ENCODE peak calls at places on chromosomes 1 and 21, in nine cellular contexts. N is neural progenitor cell; S is mammary epithelial cell; P is adrenal gland; Q is CD8-positive, alpha-beta memory T cell; F is psoas muscle; E is stomach; J is CD4-positive, alpha-beta memory T cell; Y is pancreas. U is an unnamed sample.

GRCh38 chr1:3170566-3171453 is 101.8 kb downstream of the PRDM16 start:
- DNase-seq in N (peak; percentile 62), E (peak; percentile 91), Q (no peak), S (no peak), J (no peak), F (peak; percentile 56), Y (peak; percentile 93), P (peak; percentile 86), U (peak; percentile 67)

GRCh38 chr1:171742577-171742922 is 685 bp upstream of the VAMP4 start:
- DNase-seq in E (peak; percentile 32), Q (no peak), N (peak; percentile 65), S (peak; percentile 57), F (no peak), Y (peak; percentile 60), P (peak; percentile 55), J (no peak), U (no peak)

GRCh38 chr21:32278518-32279376 is at the start of gene MIS18A:
- DNase-seq in Q (peak; percentile 97), F (peak; percentile 95), S (peak; percentile 98), E (peak; percentile 98), Y (peak; percentile 99), J (peak; percentile 95), P (peak; percentile 98), N (peak; percentile 97), U (peak; percentile 96)

GRCh38 chr1:22641906-22642636 is 1.4 kb upstream of the C1QC start:
- DNase-seq in F (peak; percentile 87), S (peak; percentile 19), J (peak; percentile 45), E (peak; percentile 88), Y (peak; percentile 96), P (peak; percentile 86), Q (peak; percentile 67), N (peak; percentile 88), U (peak; percentile 56)

GRCh38 chr1:58158465-58159423 is 387.8 kb downstream of the OMA1 start:
- DNase-seq in Q (no peak), E (no peak), S (no peak), N (peak; percentile 61), P (no peak), Y (no peak), F (no peak), J (no peak), U (no peak)

GRCh38 chr1:119462964-119463363 is 44.0 kb upstream of the HSD3B1 start:
- DNase-seq in J (no peak), P (no peak), Y (no peak), E (no peak), F (no peak), S (peak; percentile 14), Q (no peak), N (no peak), U (no peak)

GRCh38 chr1:18452550-18452949 is 28.2 kb upstream of the KLHDC7A start:
- DNase-seq in J (no peak), P (no peak), S (no peak), Y (no peak), Q (no peak), E (no peak), N (peak; percentile 45), F (no peak), U (peak; percentile 25)

GRCh38 chr1:224851210-224851849 is 78.1 kb upstream of the DNAH14 start:
- DNase-seq in S (peak; percentile 44), Y (peak; percentile 80), P (peak; percentile 80), J (peak; percentile 25), Q (peak; percentile 61), F (peak; percentile 39), N (peak; percentile 73), E (peak; percentile 77), U (peak; percentile 51)

GRCh38 chr1:94562502-94563260 is 21.1 kb upstream of the F3 start:
- DNase-seq in S (no peak), F (no peak), E (peak; percentile 65), P (no peak), Y (no peak), N (no peak), J (no peak), Q (no peak), U (peak; percentile 71)

GRCh38 chr1:201637282-201638076 is 98.6 kb downstream of the NAV1 start:
- DNase-seq in P (no peak), F (no peak), S (no peak), E (no peak), Q (no peak), J (no peak), N (no peak), Y (no peak), U (no peak)
- H3K27ac ChIP-seq in P (no peak overlapping the region), F (no peak overlapping the region), S (no peak overlapping the region), E (no peak overlapping the region), Q (no peak overlapping the region), J (no peak overlapping the region), N (no peak overlapping the region), Y (no peak overlapping the region), U (no peak overlapping the region)

DNA sequence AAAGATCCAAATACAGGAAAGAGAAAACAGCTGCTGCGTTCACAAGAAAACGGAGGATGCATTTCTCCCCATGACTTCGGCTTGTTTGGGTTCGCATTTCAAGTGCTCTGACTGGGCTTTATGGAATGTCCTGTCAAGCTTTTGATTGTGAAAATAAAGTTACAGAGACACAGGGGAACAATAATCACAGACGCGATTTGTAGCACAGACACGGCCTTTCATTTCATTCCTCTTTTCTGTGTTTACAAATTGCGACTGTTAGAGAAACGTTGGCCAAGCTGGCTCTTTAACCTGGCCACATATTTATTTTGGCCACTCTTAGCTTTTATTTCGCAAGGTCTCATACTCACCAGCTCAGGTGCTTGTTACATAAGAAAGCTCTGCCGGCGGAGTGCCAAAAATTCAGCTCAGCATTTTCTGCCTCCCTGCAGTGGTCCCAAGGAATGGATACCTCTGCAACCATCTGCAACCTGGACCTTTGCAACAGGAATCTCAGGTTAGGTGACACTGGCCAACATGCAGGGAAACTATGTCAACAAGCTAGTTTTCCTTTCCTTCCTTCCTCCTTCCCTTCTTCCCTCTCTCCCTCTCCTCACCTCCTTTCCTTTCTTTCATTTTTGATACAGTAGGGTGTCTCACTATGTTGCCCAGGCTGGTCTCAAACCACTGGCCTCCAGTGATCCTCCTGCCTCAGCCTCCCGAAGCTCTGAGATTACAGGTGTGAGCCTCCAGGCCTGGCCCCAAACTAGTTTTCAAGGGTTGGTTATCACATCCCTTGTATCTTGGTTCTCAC is 58.2 kb upstream of the SLC45A1 start:
- DNase-seq in F (peak; percentile 45), E (peak; percentile 91), Y (peak; percentile 91), J (no peak), P (peak; percentile 59), Q (no peak), S (peak; percentile 76), N (no peak), U (peak; percentile 52)
- H3K4me3 ChIP-seq in F (peak overlapping the region; percentile 9), E (no peak overlapping the region), Y (no peak overlapping the region), J (no peak overlapping the region), P (no peak overlapping the region), Q (no peak overlapping the region), S (no peak overlapping the region), N (no peak overlapping the region), U (no peak overlapping the region)

GRCh38 chr1:234601217-234602017 is 8.6 kb downstream of the IRF2BP2 start:
- DNase-seq in Y (no peak), Q (peak; percentile 64), N (no peak), J (peak; percentile 68), E (no peak), F (no peak), P (peak; percentile 38), S (peak; percentile 25), U (peak; percentile 58)

GRCh38 chr1:234599617-234600417 is 10.2 kb downstream of the IRF2BP2 start:
- DNase-seq in Q (peak; percentile 86), S (peak; percentile 87), E (peak; percentile 89), F (peak; percentile 91), J (peak; percentile 81), Y (peak; percentile 91), N (peak; percentile 96), P (peak; percentile 88), U (peak; percentile 88)

GRCh38 chr1:234600418-234601216 is 9.4 kb downstream of the IRF2BP2 start:
- DNase-seq in S (peak; percentile 35), P (peak; percentile 66), N (no peak), E (peak; percentile 66), Y (no peak), Q (no peak), F (no peak), J (peak; percentile 68), U (peak; percentile 96)

GRCh38 chr1:234597894-234598293 is 12.1 kb downstream of the IRF2BP2 start:
- DNase-seq in S (peak; percentile 51), E (peak; percentile 55), F (no peak), J (peak; percentile 61), Y (no peak), N (peak; percentile 56), Q (peak; percentile 74), P (peak; percentile 58), U (peak; percentile 71)

DNA sequence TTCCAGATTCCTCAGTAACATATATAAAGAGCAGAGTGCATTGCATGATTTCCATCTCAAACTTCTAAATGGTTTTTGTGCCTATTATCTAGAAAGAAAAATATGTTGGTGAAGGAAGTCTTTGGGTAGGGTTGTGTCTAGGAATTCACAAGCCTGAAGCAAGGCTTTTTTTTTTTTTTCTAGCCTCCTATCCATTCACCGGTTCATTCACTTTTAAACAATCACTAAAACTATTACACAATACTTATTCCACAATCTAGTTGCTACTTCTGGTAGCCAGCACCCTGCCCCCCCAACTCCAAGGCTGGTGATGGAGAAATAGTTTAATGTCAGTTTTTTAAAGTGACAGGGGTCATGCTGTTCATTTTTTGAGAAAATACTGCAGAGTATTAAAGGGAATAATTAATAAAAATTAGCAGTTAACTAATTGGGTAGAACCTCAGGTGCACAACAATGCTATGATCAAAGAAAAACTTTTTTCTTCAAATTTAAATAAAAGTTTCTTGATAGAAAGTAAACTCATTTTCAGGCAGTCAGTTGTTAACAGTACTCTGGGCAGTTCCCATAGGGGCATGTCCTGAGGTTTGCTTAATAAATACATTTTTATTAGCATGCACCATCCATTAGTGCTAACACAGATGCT is 10.9 kb downstream of the IRF2BP2 start:
- DNase-seq in J (no peak), P (peak; percentile 85), Q (no peak), S (no peak), F (peak; percentile 38), E (peak; percentile 36), Y (no peak), N (no peak), U (peak; percentile 20)
- H3K4me1 ChIP-seq in J (peaks cover 49% of the 10 kb centered on the region), P (peaks cover 49% of the 10 kb centered on the region), Q (peaks cover 51% of the 10 kb centered on the region), S (peaks cover 42% of the 10 kb centered on the region), F (peaks cover 49% of the 10 kb centered on the region), E (peaks cover 36% of the 10 kb centered on the region), Y (peaks cover 33% of the 10 kb centered on the region), N (peaks cover 29% of the 10 kb centered on the region), U (peaks cover 10% of the 10 kb centered on the region)

DNA sequence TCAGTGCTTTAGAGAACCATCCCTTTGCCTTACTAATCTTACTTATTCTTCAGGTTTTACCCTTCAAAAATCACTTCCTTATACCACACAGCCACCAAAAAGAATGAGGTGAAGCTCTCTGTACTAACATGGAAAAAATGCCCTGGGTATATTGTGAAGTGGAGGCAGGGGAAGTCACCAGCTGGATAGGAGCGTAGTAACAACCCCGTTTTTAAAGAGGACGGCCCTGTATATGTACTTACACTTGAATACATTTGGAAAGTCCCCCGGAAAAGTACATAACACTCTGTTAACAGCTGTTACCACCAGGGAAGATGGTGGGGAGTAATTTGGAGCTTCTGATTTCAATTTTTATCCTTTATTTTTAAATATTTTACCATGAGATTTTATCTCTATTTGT is 28.2 kb upstream of the KHDRBS1 start:
- DNase-seq in E (no peak), F (no peak), J (peak; percentile 32), P (no peak), Y (no peak), S (no peak), Q (no peak), N (no peak), U (no peak)
- H3K27ac ChIP-seq in E (peak overlapping the region; percentile 17), F (no peak overlapping the region), J (peak overlapping the region; percentile 67), P (no peak overlapping the region), Y (no peak overlapping the region), S (peak overlapping the region; percentile 50), Q (no peak overlapping the region), N (no peak overlapping the region), U (no peak overlapping the region)